ENCODE peak calls at places on chromosomes 2 and 18, in ten cellular contexts. R is A549; D is transverse colon; B is ovary; O is BE2C; U is AG10803; P is CD8-positive, alpha-beta T cell; K is HCT116; C is gastrocnemius medialis; T is IMR-90. A is an unnamed sample.
A peak's percentile ranks its signal among the peaks of the same experiment; 100 is the strongest.

GRCh38 chr18:61851940-61852451 is 40.8 kb downstream of the RNF152 start:
- DNase-seq in R (no peak), D (no peak), B (no peak), O (no peak), U (peak; percentile 89), P (no peak), K (no peak), C (no peak), T (peak; percentile 69), A (peak; percentile 40)

GRCh38 chr2:241072151-241072550 is 29.9 kb downstream of the MTERF4 start:
- DNase-seq in R (no peak), D (no peak), B (no peak), O (no peak), U (no peak), P (no peak), K (no peak), C (no peak), T (no peak), A (no peak)

GRCh38 chr2:234291765-234292204 is 205.1 kb downstream of the ARL4C start:
- DNase-seq in R (peak; percentile 63), D (peak; percentile 75), B (no peak), O (no peak), U (peak; percentile 85), P (peak; percentile 73), K (no peak), C (peak; percentile 4), T (peak; percentile 77), A (peak; percentile 82)

GRCh38 chr2:233689498-233689897 is 3.2 kb upstream of the UGT1A6 start:
- DNase-seq in R (no peak), D (no peak), B (no peak), O (no peak), U (no peak), P (no peak), K (no peak), C (no peak), T (no peak), A (peak; percentile 89)

GRCh38 chr2:238136820-238137537 is 1.5 kb upstream of the KLHL30 start:
- DNase-seq in R (peak; percentile 56), D (no peak), B (no peak), O (no peak), U (peak; percentile 85), P (no peak), K (no peak), C (peak; percentile 69), T (peak; percentile 77), A (peak; percentile 86)

GRCh38 chr2:160224060-160224459 is 24.0 kb upstream of the ITGB6 start:
- DNase-seq in R (peak; percentile 92), D (no peak), B (no peak), O (no peak), U (peak; percentile 93), P (no peak), K (peak; percentile 84), C (peak; percentile 37), T (peak; percentile 98), A (peak; percentile 98)

GRCh38 chr18:6476201-6476600 is 61.5 kb upstream of the L3MBTL4 start:
- DNase-seq in R (no peak), D (no peak), B (no peak), O (no peak), U (no peak), P (no peak), K (no peak), C (no peak), T (no peak), A (no peak)

GRCh38 chr2:183605440-183605839 is 481.2 kb downstream of the NUP35 start:
- DNase-seq in R (no peak), D (no peak), B (no peak), O (no peak), U (no peak), P (no peak), K (no peak), C (no peak), T (no peak), A (no peak)

GRCh38 chr2:212535963-212536362 is 2.6 kb downstream of the ERBB4 start:
- DNase-seq in R (no peak), D (no peak), B (no peak), O (peak; percentile 9), U (no peak), P (no peak), K (no peak), C (no peak), T (no peak), A (no peak)

GRCh38 chr2:206798009-206798408 is 32.6 kb downstream of the FASTKD2 start:
- DNase-seq in R (no peak), D (no peak), B (no peak), O (no peak), U (no peak), P (no peak), K (no peak), C (no peak), T (no peak), A (no peak)

GRCh38 chr18:77144451-77145118 is 12.0 kb upstream of the MBP start:
- DNase-seq in R (no peak), D (no peak), B (no peak), O (no peak), U (no peak), P (no peak), K (no peak), C (no peak), T (no peak), A (no peak)

GRCh38 chr2:217890445-217890844 is 112.3 kb downstream of the TNS1 start:
- DNase-seq in R (peak; percentile 33), D (no peak), B (no peak), O (no peak), U (peak; percentile 78), P (no peak), K (no peak), C (peak; percentile 83), T (peak; percentile 93), A (peak; percentile 93)

GRCh38 chr2:43611987-43612894 is 16.4 kb upstream of the THADA start:
- DNase-seq in R (peak; percentile 82), D (peak; percentile 73), B (peak; percentile 78), O (peak; percentile 73), U (peak; percentile 71), P (peak; percentile 77), K (peak; percentile 74), C (peak; percentile 19), T (peak; percentile 76), A (peak; percentile 81)

GRCh38 chr2:172345951-172346555 is 81.3 kb upstream of the ITGA6 start:
- DNase-seq in R (no peak), D (no peak), B (no peak), O (no peak), U (peak; percentile 56), P (no peak), K (no peak), C (no peak), T (peak; percentile 34), A (no peak)

GRCh38 chr2:172348555-172349288 is 78.7 kb upstream of the ITGA6 start:
- DNase-seq in R (no peak), D (no peak), B (no peak), O (no peak), U (no peak), P (no peak), K (no peak), C (no peak), T (no peak), A (no peak)

GRCh38 chr2:172351586-172351985 is 75.8 kb upstream of the ITGA6 start:
- DNase-seq in R (no peak), D (no peak), B (no peak), O (no peak), U (no peak), P (no peak), K (no peak), C (no peak), T (no peak), A (no peak)

GRCh38 chr2:172354347-172354746 is 73.0 kb upstream of the ITGA6 start:
- DNase-seq in R (no peak), D (no peak), B (no peak), O (no peak), U (no peak), P (no peak), K (no peak), C (no peak), T (no peak), A (no peak)

GRCh38 chr2:172350844-172351480 is 76.4 kb upstream of the ITGA6 start:
- DNase-seq in R (no peak), D (no peak), B (no peak), O (no peak), U (no peak), P (no peak), K (no peak), C (peak; percentile 89), T (no peak), A (no peak)
- H3K4me3 ChIP-seq in R (no peak overlapping the region), D (no peak overlapping the region), B (no peak overlapping the region), O (no peak overlapping the region), U (no peak overlapping the region), P (no peak overlapping the region), K (no peak overlapping the region), C (no peak overlapping the region), T (no peak overlapping the region), A (no peak overlapping the region)

GRCh38 chr2:148927010-148927409 is 52.0 kb downstream of the KIF5C start:
- DNase-seq in R (no peak), D (peak; percentile 44), B (no peak), O (no peak), U (no peak), P (peak; percentile 59), K (peak; percentile 51), C (no peak), T (no peak), A (no peak)
- TF ChIP-seq CTCF in R (no peak), D (no peak), B (no peak), O (no peak), U (no peak), P (peak; percentile 10), K (no peak), C (no peak), T (no peak), A (no peak)

GRCh38 chr2:23599006-23599405 is 214.0 kb downstream of the KLHL29 start:
- DNase-seq in R (no peak), D (no peak), B (no peak), O (no peak), U (no peak), P (no peak), K (no peak), C (no peak), T (no peak), A (no peak)
- H3K4me3 ChIP-seq in R (no peak overlapping the region), D (no peak overlapping the region), B (no peak overlapping the region), O (no peak overlapping the region), U (no peak overlapping the region), P (no peak overlapping the region), K (no peak overlapping the region), C (no peak overlapping the region), T (no peak overlapping the region), A (no peak overlapping the region)

GRCh38 chr18:79825913-79826312 is 28.2 kb downstream of the KCNG2 start:
- DNase-seq in R (no peak), D (no peak), B (no peak), O (no peak), U (no peak), P (no peak), K (no peak), C (no peak), T (no peak), A (no peak)

GRCh38 chr18:79828258-79828657 is 30.5 kb downstream of the KCNG2 start:
- DNase-seq in R (no peak), D (no peak), B (no peak), O (no peak), U (no peak), P (no peak), K (no peak), C (no peak), T (no peak), A (no peak)

GRCh38 chr18:79829136-79829854 is 31.6 kb downstream of the KCNG2 start:
- DNase-seq in R (no peak), D (no peak), B (no peak), O (no peak), U (no peak), P (no peak), K (no peak), C (no peak), T (no peak), A (no peak)

GRCh38 chr18:79823120-79823519 is 25.4 kb downstream of the KCNG2 start:
- DNase-seq in R (no peak), D (no peak), B (no peak), O (no peak), U (no peak), P (no peak), K (no peak), C (no peak), T (no peak), A (peak; percentile 10)

GRCh38 chr18:79826966-79827365 is 29.2 kb downstream of the KCNG2 start:
- DNase-seq in R (no peak), D (no peak), B (no peak), O (no peak), U (no peak), P (no peak), K (no peak), C (no peak), T (no peak), A (no peak)
- TF ChIP-seq CTCF in R (no peak), D (no peak), B (no peak), O (no peak), U (no peak), P (no peak), K (peak; percentile 22), C (no peak), T (no peak), A (no peak)